ENCODE peak calls at places on chromosomes 7 and 10, in six cellular contexts. M is CD8-positive, alpha-beta T cell; L is AG08396; G is activated effector memory CD4-positive, alpha-beta T cell treated with anti-CD3 and anti-CD28 coated beads, Interleukin-2, amount 50 U/mL, for 16 hours; O is activated naive CD4-positive, alpha-beta T cell treated with anti-CD3 and anti-CD28 coated beads, Interleukin-2, amount 10 ng/mL, durations not matched to agents 7 days and 5 days; I is HEK293T. J is an unnamed sample.

GRCh38 chr10:72720814-72721665 is 29.1 kb downstream of the MCU start:
- DNase-seq in G (no peak), L (no peak), M (no peak), I (no peak), O (no peak), J (no peak)

GRCh38 chr10:78267070-78267469 is 233.4 kb downstream of the RPS24 start:
- DNase-seq in M (no peak), L (peak; percentile 73), O (no peak), G (no peak), I (no peak), J (no peak)

GRCh38 chr7:191105-192034 is 1.0 kb upstream of the FAM20C start:
- DNase-seq in G (no peak), L (peak; percentile 89), O (peak; percentile 25), I (peak; percentile 33), M (no peak), J (no peak)

GRCh38 chr10:26755443-26755903 is 58.0 kb downstream of the PDSS1 start:
- DNase-seq in O (no peak), L (no peak), I (peak; percentile 13), M (no peak), G (no peak), J (no peak)

GRCh38 chr7:142793156-142793555 is 22.4 kb downstream of the PRSS2 start:
- DNase-seq in G (no peak), I (no peak), L (no peak), O (no peak), M (no peak), J (no peak)

GRCh38 chr10:63283093-63283492 is 150.0 kb downstream of the NRBF2 start:
- DNase-seq in M (no peak), O (no peak), G (no peak), I (no peak), L (no peak), J (no peak)

GRCh38 chr10:29130190-29130673 is 158.6 kb upstream of the LYZL1 start:
- DNase-seq in O (no peak), M (no peak), L (no peak), G (no peak), I (peak; percentile 13), J (no peak)

GRCh38 chr7:42745357-42746022 is 166.4 kb downstream of the C7orf25 start:
- DNase-seq in M (no peak), L (peak; percentile 22), O (peak; percentile 47), G (peak; percentile 70), I (peak; percentile 54), J (peak; percentile 3)

GRCh38 chr7:6221340-6222319 is 50.8 kb downstream of the CYTH3 start:
- DNase-seq in M (peak; percentile 34), G (peak; percentile 73), I (no peak), O (no peak), L (no peak), J (no peak)

GRCh38 chr10:45453639-45454250 is 79.7 kb downstream of the ALOX5 start:
- DNase-seq in I (no peak), L (no peak), O (no peak), G (no peak), M (no peak), J (no peak)

GRCh38 chr10:90398551-90398950 is 459.3 kb downstream of the HTR7 start:
- DNase-seq in M (no peak), O (no peak), L (no peak), I (no peak), G (no peak), J (no peak)

GRCh38 chr7:47088329-47089067 is 493.4 kb downstream of the TNS3 start:
- DNase-seq in I (peak; percentile 68), M (no peak), L (peak; percentile 76), G (no peak), O (peak; percentile 39), J (no peak)

GRCh38 chr7:156118246-156118645 is 306.0 kb upstream of the SHH start:
- DNase-seq in M (no peak), G (no peak), I (no peak), O (no peak), L (no peak), J (no peak)

GRCh38 chr7:1040790-1041189 is 3.6 kb upstream of the GPR146 start:
- DNase-seq in G (no peak), M (no peak), L (peak; percentile 80), I (peak; percentile 36), O (no peak), J (no peak)

GRCh38 chr10:132373241-132373955 is 23.6 kb upstream of the PWWP2B start:
- DNase-seq in L (no peak), I (no peak), G (no peak), M (no peak), O (peak; percentile 11), J (no peak)

GRCh38 chr10:103968441-103969391 is 1.8 kb downstream of the SLK start:
- DNase-seq in G (no peak), O (no peak), I (no peak), M (no peak), L (peak; percentile 15), J (no peak)

GRCh38 chr7:17520941-17521340 is 222.5 kb downstream of the AHR start:
- DNase-seq in G (no peak), L (no peak), M (no peak), I (no peak), O (no peak), J (no peak)

GRCh38 chr7:44087914-44088838 is 5.8 kb upstream of the POLM start:
- DNase-seq in M (no peak), L (peak; percentile 79), I (no peak), G (no peak), O (no peak), J (no peak)

GRCh38 chr7:113730309-113730955 is 188.4 kb downstream of the PPP1R3A start:
- DNase-seq in I (no peak), G (no peak), M (no peak), L (peak; percentile 16), O (no peak), J (no peak)

GRCh38 chr10:59829024-59829423 is 75.8 kb upstream of the MRLN start:
- DNase-seq in M (no peak), L (no peak), I (no peak), G (no peak), O (no peak), J (no peak)

GRCh38 chr10:103350522-103351260 is at the start of gene PCGF6:
- DNase-seq in G (peak; percentile 89), M (peak; percentile 72), I (peak; percentile 98), L (peak; percentile 98), O (peak; percentile 77), J (peak; percentile 50)

GRCh38 chr10:123882681-123883445 is 8.7 kb downstream of the CPXM2 start:
- DNase-seq in L (no peak), M (no peak), O (no peak), G (peak; percentile 54), I (no peak), J (no peak)

GRCh38 chr7:37832194-37832593 is 16.2 kb upstream of the NME8 start:
- DNase-seq in L (peak; percentile 3), G (no peak), I (no peak), O (no peak), M (no peak), J (no peak)

GRCh38 chr10:4131407-4132215 is 346.6 kb upstream of the KLF6 start:
- DNase-seq in M (no peak), G (peak; percentile 66), I (no peak), L (peak; percentile 60), O (peak; percentile 54), J (peak; percentile 27)

GRCh38 chr7:95028683-95029082 is 121.3 kb downstream of the PPP1R9A start:
- DNase-seq in L (no peak), I (no peak), O (no peak), M (no peak), G (no peak), J (no peak)

GRCh38 chr10:132521466-132522102 is 16.0 kb upstream of the INPP5A start:
- DNase-seq in M (no peak), L (no peak), G (peak; percentile 61), O (no peak), I (no peak), J (no peak)

GRCh38 chr10:133166828-133167692 is 7.0 kb downstream of the KNDC1 start:
- DNase-seq in I (no peak), G (peak; percentile 58), L (no peak), M (no peak), O (no peak), J (no peak)

GRCh38 chr7:113217314-113217713 is 99.0 kb upstream of the SMIM30 start:
- DNase-seq in M (no peak), L (no peak), O (no peak), G (no peak), I (no peak), J (no peak)

GRCh38 chr10:122140477-122140902 is 130.6 kb upstream of the BTBD16 start:
- DNase-seq in I (no peak), O (no peak), G (no peak), M (no peak), L (no peak), J (no peak)

GRCh38 chr7:110673148-110673547 is 417.8 kb upstream of the LRRN3 start:
- DNase-seq in I (no peak), L (no peak), O (no peak), M (no peak), G (no peak), J (no peak)

GRCh38 chr7:1197997-1198632 is 34.6 kb upstream of the UNCX start:
- DNase-seq in M (no peak), I (no peak), G (no peak), L (peak; percentile 86), O (no peak), J (no peak)

GRCh38 chr7:116446179-116446855 is 53.2 kb upstream of the CAV2 start:
- DNase-seq in I (no peak), O (no peak), L (no peak), M (no peak), G (no peak), J (no peak)

GRCh38 chr10:132593900-132594876 is 56.6 kb downstream of the INPP5A start:
- DNase-seq in O (no peak), M (no peak), I (no peak), L (no peak), G (peak; percentile 61), J (no peak)

GRCh38 chr7:1283941-1284742 is 51.5 kb downstream of the UNCX start:
- DNase-seq in I (no peak), G (no peak), L (no peak), M (no peak), O (no peak), J (no peak)

GRCh38 chr7:118949031-118949430 is 724.5 kb downstream of the ANKRD7 start:
- DNase-seq in L (no peak), G (no peak), M (no peak), I (no peak), O (no peak), J (no peak)

GRCh38 chr10:21388541-21389068 is 136.9 kb downstream of the SKIDA1 start:
- DNase-seq in M (no peak), L (no peak), O (no peak), G (no peak), I (no peak), J (no peak)

GRCh38 chr7:74401137-74401859 is 52.4 kb upstream of the GTF2IRD1 start:
- DNase-seq in O (peak; percentile 83), I (peak; percentile 82), M (peak; percentile 79), L (peak; percentile 82), G (peak; percentile 90), J (peak; percentile 59)

GRCh38 chr7:135337506-135337905 is 103.9 kb downstream of the STRA8 start:
- DNase-seq in G (no peak), M (no peak), O (no peak), I (no peak), L (no peak), J (no peak)

GRCh38 chr7:85972504-85973141 is 671.1 kb upstream of the GRM3 start:
- DNase-seq in G (no peak), M (no peak), O (no peak), L (no peak), I (no peak), J (no peak)